ENCODE peak calls at places on chromosome 15, in nine cellular contexts. One of them, this sample, is unnamed.

GRCh38 chr15:69082556-69082955 is 68.1 kb downstream of the NOX5 start:
- DNase-seq in CD4-positive, CD25-positive, alpha-beta regulatory T cell: no peak
- DNase-seq in adrenal gland: no peak
- DNase-seq in endothelial cell of umbilical vein: peak
- DNase-seq in effector memory CD4-positive, alpha-beta T cell: no peak
- DNase-seq in HFFc6: no peak
- DNase-seq in NCI-H1092: no peak
- DNase-seq in CD8-positive, alpha-beta T cell: no peak
- DNase-seq in pons: no peak
- DNase-seq in this sample: no peak

GRCh38 chr15:42385206-42385979 is 26.1 kb downstream of the CAPN3 start:
- DNase-seq in adrenal gland: no peak
- DNase-seq in HFFc6: peak
- DNase-seq in CD4-positive, CD25-positive, alpha-beta regulatory T cell: no peak
- DNase-seq in pons: peak
- DNase-seq in CD8-positive, alpha-beta T cell: no peak
- DNase-seq in NCI-H1092: no peak
- DNase-seq in effector memory CD4-positive, alpha-beta T cell: no peak
- DNase-seq in endothelial cell of umbilical vein: peak
- DNase-seq in this sample: peak

GRCh38 chr15:101531170-101531569 is 41.7 kb upstream of the PCSK6 start:
- DNase-seq in effector memory CD4-positive, alpha-beta T cell: no peak
- DNase-seq in CD8-positive, alpha-beta T cell: no peak
- DNase-seq in NCI-H1092: no peak
- DNase-seq in endothelial cell of umbilical vein: no peak
- DNase-seq in CD4-positive, CD25-positive, alpha-beta regulatory T cell: no peak
- DNase-seq in pons: no peak
- DNase-seq in HFFc6: no peak
- DNase-seq in adrenal gland: no peak
- DNase-seq in this sample: no peak

GRCh38 chr15:57148236-57148635 is 228.1 kb upstream of the CGNL1 start:
- DNase-seq in CD8-positive, alpha-beta T cell: no peak
- DNase-seq in HFFc6: no peak
- DNase-seq in endothelial cell of umbilical vein: no peak
- DNase-seq in adrenal gland: no peak
- DNase-seq in CD4-positive, CD25-positive, alpha-beta regulatory T cell: no peak
- DNase-seq in pons: no peak
- DNase-seq in NCI-H1092: no peak
- DNase-seq in effector memory CD4-positive, alpha-beta T cell: no peak
- DNase-seq in this sample: no peak

GRCh38 chr15:72047020-72047419 is 70.9 kb downstream of the MYO9A start:
- DNase-seq in CD8-positive, alpha-beta T cell: no peak
- DNase-seq in effector memory CD4-positive, alpha-beta T cell: no peak
- DNase-seq in adrenal gland: no peak
- DNase-seq in CD4-positive, CD25-positive, alpha-beta regulatory T cell: no peak
- DNase-seq in endothelial cell of umbilical vein: no peak
- DNase-seq in HFFc6: no peak
- DNase-seq in NCI-H1092: no peak
- DNase-seq in pons: no peak
- DNase-seq in this sample: peak

GRCh38 chr15:68279779-68280745 is 2.5 kb downstream of the FEM1B start:
- DNase-seq in CD4-positive, CD25-positive, alpha-beta regulatory T cell: no peak
- DNase-seq in endothelial cell of umbilical vein: no peak
- DNase-seq in adrenal gland: no peak
- DNase-seq in effector memory CD4-positive, alpha-beta T cell: no peak
- DNase-seq in HFFc6: no peak
- DNase-seq in pons: no peak
- DNase-seq in NCI-H1092: no peak
- DNase-seq in CD8-positive, alpha-beta T cell: no peak
- DNase-seq in this sample: no peak

GRCh38 chr15:53693729-53694533 is 65.5 kb downstream of the WDR72 start:
- DNase-seq in effector memory CD4-positive, alpha-beta T cell: no peak
- DNase-seq in pons: no peak
- DNase-seq in CD4-positive, CD25-positive, alpha-beta regulatory T cell: no peak
- DNase-seq in CD8-positive, alpha-beta T cell: no peak
- DNase-seq in HFFc6: no peak
- DNase-seq in NCI-H1092: peak
- DNase-seq in adrenal gland: peak
- DNase-seq in endothelial cell of umbilical vein: no peak
- DNase-seq in this sample: no peak

GRCh38 chr15:83475551-83475950 is 28.4 kb downstream of the SH3GL3 start:
- DNase-seq in CD4-positive, CD25-positive, alpha-beta regulatory T cell: no peak
- DNase-seq in effector memory CD4-positive, alpha-beta T cell: no peak
- DNase-seq in adrenal gland: no peak
- DNase-seq in pons: no peak
- DNase-seq in CD8-positive, alpha-beta T cell: no peak
- DNase-seq in NCI-H1092: no peak
- DNase-seq in HFFc6: peak
- DNase-seq in endothelial cell of umbilical vein: no peak
- DNase-seq in this sample: peak

GRCh38 chr15:27095809-27096580 is 125.0 kb downstream of the GABRG3 start:
- DNase-seq in CD8-positive, alpha-beta T cell: no peak
- DNase-seq in HFFc6: no peak
- DNase-seq in pons: no peak
- DNase-seq in adrenal gland: no peak
- DNase-seq in effector memory CD4-positive, alpha-beta T cell: no peak
- DNase-seq in endothelial cell of umbilical vein: no peak
- DNase-seq in CD4-positive, CD25-positive, alpha-beta regulatory T cell: no peak
- DNase-seq in NCI-H1092: no peak
- DNase-seq in this sample: no peak

GRCh38 chr15:29066310-29066709 is 180.5 kb downstream of the APBA2 start:
- DNase-seq in CD4-positive, CD25-positive, alpha-beta regulatory T cell: no peak
- DNase-seq in CD8-positive, alpha-beta T cell: no peak
- DNase-seq in effector memory CD4-positive, alpha-beta T cell: no peak
- DNase-seq in pons: no peak
- DNase-seq in NCI-H1092: no peak
- DNase-seq in endothelial cell of umbilical vein: no peak
- DNase-seq in HFFc6: no peak
- DNase-seq in adrenal gland: no peak
- DNase-seq in this sample: no peak

GRCh38 chr15:41772720-41773331 is 1.5 kb upstream of the MAPKBP1 start:
- DNase-seq in effector memory CD4-positive, alpha-beta T cell: peak
- DNase-seq in HFFc6: peak
- DNase-seq in pons: peak
- DNase-seq in NCI-H1092: peak
- DNase-seq in CD8-positive, alpha-beta T cell: peak
- DNase-seq in CD4-positive, CD25-positive, alpha-beta regulatory T cell: peak
- DNase-seq in endothelial cell of umbilical vein: peak
- DNase-seq in adrenal gland: peak
- DNase-seq in this sample: peak

This sample was measured in GM03348.